ENCODE peak calls at places on chromosomes 3 and 15, in four cellular contexts. G is A549, A is AG09319, Z is neural progenitor cell. T is an unnamed sample.

GRCh38 chr15:74315626-74316025 is 51.8 kb downstream of the CYP11A1 start:
- DNase-seq in G (no peak), A (no peak), Z (no peak), T (no peak)

GRCh38 chr15:70266412-70267089 is 168.8 kb upstream of the TLE3 start:
- DNase-seq in Z (no peak), G (no peak), A (no peak), T (no peak)

GRCh38 chr3:15499536-15499935 is 22.0 kb downstream of the COLQ start:
- DNase-seq in A (no peak), G (no peak), Z (no peak), T (no peak)

GRCh38 chr15:56244811-56245576 is 1.3 kb upstream of the RFX7 start:
- DNase-seq in Z (peak; percentile 24), G (no peak), A (no peak), T (no peak)

GRCh38 chr3:19899264-19899663 is 34.8 kb downstream of the EFHB start:
- DNase-seq in G (no peak), A (no peak), Z (no peak), T (no peak)

GRCh38 chr3:24773798-24774197 is 279.1 kb upstream of the THRB start:
- DNase-seq in Z (peak; percentile 85), A (peak; percentile 27), G (peak; percentile 77), T (no peak)

GRCh38 chr15:98673133-98673532 is 24.8 kb downstream of the IGF1R start:
- DNase-seq in Z (no peak), A (no peak), G (no peak), T (no peak)

GRCh38 chr3:46812237-46812791 is 50.9 kb downstream of the MYL3 start:
- DNase-seq in G (peak; percentile 21), A (peak; percentile 3), Z (peak; percentile 89), T (no peak)

GRCh38 chr3:134898315-134898714 is 103.3 kb downstream of the EPHB1 start:
- DNase-seq in G (no peak), Z (no peak), A (no peak), T (no peak)

GRCh38 chr3:134895181-134895580 is 100.1 kb downstream of the EPHB1 start:
- DNase-seq in A (no peak), G (no peak), Z (no peak), T (no peak)

GRCh38 chr3:134896141-134896540 is 101.1 kb downstream of the EPHB1 start:
- DNase-seq in A (no peak), Z (no peak), G (no peak), T (no peak)

GRCh38 chr3:134897391-134898131 is 102.5 kb downstream of the EPHB1 start:
- DNase-seq in A (no peak), Z (no peak), G (no peak), T (no peak)

GRCh38 chr3:134896696-134897095 is 101.6 kb downstream of the EPHB1 start:
- DNase-seq in A (no peak), G (no peak), Z (no peak), T (no peak)
- TF ChIP-seq CTCF in A (no peak), G (no peak), Z (no peak), T (no peak)

DNA sequence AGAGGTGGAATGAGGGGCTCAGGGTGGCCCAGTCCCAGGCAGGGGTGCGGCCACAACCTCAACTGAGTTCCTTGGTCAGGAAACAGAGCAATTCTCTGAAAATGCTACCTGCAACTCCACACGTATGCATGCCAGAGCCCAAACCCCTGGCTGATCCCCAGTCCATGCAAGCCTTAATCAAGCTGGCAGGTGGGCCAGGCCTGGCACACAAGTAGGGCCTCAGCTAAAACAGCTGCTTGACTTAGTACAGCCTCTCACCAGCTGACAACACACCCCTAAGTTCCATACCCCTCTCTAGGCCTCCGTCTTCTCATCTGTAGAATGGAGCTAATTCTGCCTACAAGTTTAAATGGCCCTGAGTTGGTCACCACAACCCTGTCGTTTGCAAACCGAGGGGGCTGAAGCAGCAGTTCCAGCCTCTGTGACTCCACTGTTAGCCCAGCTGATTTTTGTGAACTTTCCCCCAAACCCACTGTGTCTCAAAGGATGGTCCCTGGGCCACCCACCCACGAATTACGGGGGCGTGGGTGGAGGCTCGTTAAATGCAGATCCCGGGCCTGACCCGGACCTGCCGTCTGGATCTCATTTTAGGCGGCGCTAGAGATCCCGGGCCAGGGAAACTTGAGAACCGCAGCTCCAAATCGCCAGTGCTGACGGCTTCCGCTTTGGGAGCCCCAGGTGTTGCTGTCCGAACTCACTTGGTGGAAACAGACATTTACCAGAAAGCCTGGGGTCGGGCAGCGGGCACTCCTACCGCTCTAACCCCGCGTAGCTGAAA is 927 bp downstream of the CHDH start:
- DNase-seq in G (peak; percentile 62), Z (peak; percentile 80), A (peak; percentile 5), T (no peak)
- TF ChIP-seq CTCF in G (peak; percentile 33), Z (peak; percentile 47), A (peak; percentile 38), T (peak; percentile 50)

DNA sequence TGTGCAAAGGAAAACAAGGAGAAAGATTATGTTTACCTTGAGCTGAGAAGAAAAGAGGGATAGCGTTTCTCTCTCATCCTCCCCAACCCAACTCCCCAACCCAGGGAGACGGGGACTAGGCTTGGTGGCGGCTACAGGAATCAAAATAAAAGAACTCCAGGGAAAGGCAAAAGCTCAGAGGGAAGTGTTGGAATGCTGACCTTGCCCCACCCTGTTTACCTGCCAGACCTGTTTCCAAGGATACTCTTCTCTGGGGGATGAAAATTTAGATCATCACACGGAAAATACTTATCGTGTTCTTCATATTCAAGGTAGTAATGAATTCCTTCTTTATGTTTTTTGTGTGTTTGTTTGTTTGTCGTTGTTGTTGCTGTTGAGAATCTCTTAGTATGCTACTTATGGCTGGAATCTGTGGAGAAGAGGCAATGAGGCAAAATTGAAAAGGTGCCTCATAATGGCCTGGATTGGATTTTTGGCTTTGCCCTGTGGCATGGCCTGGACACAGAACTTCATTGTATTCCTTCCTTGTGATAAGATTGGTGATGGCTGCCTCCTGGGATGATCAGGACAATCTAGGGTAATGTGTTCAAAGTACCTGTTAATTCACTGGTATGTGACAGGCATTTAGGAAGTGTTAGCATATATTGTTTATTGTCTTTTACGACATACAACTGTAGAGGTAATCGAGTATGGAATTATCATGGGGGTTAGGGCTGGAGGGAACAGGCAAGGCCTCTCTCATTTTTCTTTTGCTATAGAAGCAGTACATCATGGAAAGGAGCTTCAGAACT is 11.1 kb upstream of the TPRG1 start:
- DNase-seq in A (no peak), G (no peak), Z (no peak), T (no peak)
- TF ChIP-seq CTCF in A (no peak), G (no peak), Z (no peak), T (no peak)

DNA sequence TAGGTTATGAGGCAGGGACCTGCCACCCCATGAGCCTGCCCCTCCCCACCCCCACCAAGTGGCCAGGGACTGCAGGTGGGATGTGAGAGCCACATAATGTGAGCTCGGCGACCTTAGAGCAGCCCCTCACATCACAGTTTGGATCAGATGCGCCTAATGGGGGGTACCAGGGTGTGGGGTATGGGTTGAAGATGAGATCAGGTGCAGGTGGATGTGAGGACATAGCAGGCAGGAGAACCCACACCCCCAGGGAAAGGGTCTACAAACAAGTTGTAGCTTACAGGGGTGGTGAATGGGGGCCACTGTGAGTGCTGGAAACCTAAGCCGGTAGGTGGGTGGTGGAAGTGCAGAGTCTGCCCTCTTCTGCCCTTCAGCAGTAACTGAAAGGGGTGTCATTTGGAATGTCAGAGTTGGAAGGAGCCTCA is 94.0 kb downstream of the CORO2B start:
- DNase-seq in Z (peak; percentile 68), G (peak; percentile 29), A (no peak), T (no peak)
- TF ChIP-seq CTCF in Z (peak; percentile 54), G (peak; percentile 28), A (peak; percentile 46), T (peak; percentile 43)

T was measured in osteocyte.